ENCODE peak calls at places on chromosomes 4 and X, in four cellular contexts. N is stomach, Y is OCI-LY7, K is body of pancreas. T is an unnamed sample.

GRCh38 chrX:56738670-56739069 is 9.6 kb downstream of the NBDY start:
- DNase-seq in N (no peak), Y (no peak), K (no peak), T (no peak)

GRCh38 chr4:162727232-162727631 is 439.5 kb downstream of the NAF1 start:
- DNase-seq in N (peak; percentile 26), Y (no peak), K (no peak), T (peak; percentile 2)

GRCh38 chr4:60805500-60806313 is 394.4 kb upstream of the ADGRL3 start:
- DNase-seq in N (no peak), Y (peak; percentile 23), K (no peak), T (peak; percentile 4)

GRCh38 chr4:184812181-184812542 is 13.6 kb downstream of the ACSL1 start:
- DNase-seq in N (no peak), Y (no peak), K (no peak), T (no peak)

GRCh38 chr4:7506119-7506518 is 71.4 kb upstream of the PSAPL1 start:
- DNase-seq in N (no peak), Y (no peak), K (no peak), T (no peak)

GRCh38 chr4:182486895-182487294 is 243.7 kb downstream of the TENM3 start:
- DNase-seq in N (no peak), Y (no peak), K (no peak), T (no peak)

GRCh38 chrX:11193035-11193469 is 81.9 kb downstream of the HCCS start:
- DNase-seq in N (no peak), Y (no peak), K (no peak), T (no peak)

GRCh38 chr4:93759506-93759905 is 69.0 kb upstream of the ATOH1 start:
- DNase-seq in N (no peak), Y (no peak), K (no peak), T (no peak)

GRCh38 chr4:113952452-113953029 is 26.9 kb downstream of the ARSJ start:
- DNase-seq in N (no peak), Y (peak; percentile 50), K (no peak), T (peak; percentile 64)

GRCh38 chr4:1318488-1319213 is 28.4 kb upstream of the UVSSA start:
- DNase-seq in N (no peak), Y (no peak), K (no peak), T (no peak)

GRCh38 chr4:76305971-76306881 is at the start of gene STBD1:
- DNase-seq in N (peak; percentile 77), Y (no peak), K (peak; percentile 84), T (peak; percentile 41)

GRCh38 chr4:139560396-139561084 is 4.5 kb upstream of the SETD7 start:
- DNase-seq in N (no peak), Y (peak; percentile 86), K (no peak), T (peak; percentile 53)

GRCh38 chr4:158906073-158906472 is 137.2 kb downstream of the FNIP2 start:
- DNase-seq in N (no peak), Y (peak; percentile 58), K (no peak), T (peak; percentile 55)

GRCh38 chr4:151854731-151855130 is 93.9 kb upstream of the GATB start:
- DNase-seq in N (no peak), Y (no peak), K (no peak), T (no peak)

GRCh38 chr4:86247328-86247727 is 112.5 kb downstream of the MAPK10 start:
- DNase-seq in N (no peak), Y (no peak), K (no peak), T (no peak)

GRCh38 chrX:23292979-23293651 is 41.5 kb upstream of the PTCHD1 start:
- DNase-seq in N (no peak), Y (no peak), K (no peak), T (no peak)

GRCh38 chrX:152819732-152820131 is 10.8 kb downstream of the CETN2 start:
- DNase-seq in N (no peak), Y (no peak), K (no peak), T (no peak)

GRCh38 chr4:75514949-75515612 is 808 bp downstream of the THAP6 start:
- DNase-seq in N (no peak), Y (peak; percentile 47), K (no peak), T (peak; percentile 69)

GRCh38 chr4:109432203-109432602 is 1.4 kb upstream of the SEC24B start:
- DNase-seq in N (no peak), Y (no peak), K (no peak), T (no peak)

GRCh38 chr4:109433281-109434006 is at the start of gene SEC24B:
- DNase-seq in N (peak; percentile 91), Y (peak; percentile 89), K (peak; percentile 87), T (peak; percentile 93)

GRCh38 chr4:109434793-109435080 is 1.1 kb downstream of the SEC24B start:
- DNase-seq in N (no peak), Y (no peak), K (no peak), T (no peak)

GRCh38 chr4:109434007-109434792 is 585 bp downstream of the SEC24B start:
- DNase-seq in N (peak; percentile 46), Y (peak; percentile 33), K (peak; percentile 41), T (peak; percentile 26)

DNA sequence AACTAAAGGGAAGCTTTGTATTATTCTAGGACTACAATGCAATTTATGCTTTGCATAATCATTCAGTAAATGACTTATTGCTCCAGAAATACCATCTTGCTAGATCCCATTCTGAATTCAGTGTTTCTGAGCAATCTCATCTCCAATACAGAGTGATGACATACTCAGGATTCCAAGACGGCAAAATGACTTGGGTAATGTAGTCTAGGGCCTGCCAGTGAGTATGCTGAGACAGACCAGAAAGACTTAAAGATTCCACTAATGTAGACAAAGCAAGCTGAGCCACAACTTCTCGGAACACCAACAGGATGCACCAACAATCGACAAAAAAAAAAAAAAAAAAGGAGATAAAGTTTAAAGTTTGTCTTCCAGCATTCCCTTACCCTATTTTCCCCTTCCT is 939 bp upstream of the SEC24B start:
- DNase-seq in N (no peak), Y (peak; percentile 11), K (no peak), T (peak; percentile 12)
- H3K4me3 ChIP-seq in N (peak overlapping the region; percentile 88), Y (peak overlapping the region; percentile 93), K (no peak overlapping the region), T (peak overlapping the region; percentile 72)

GRCh38 chr4:5712517-5712916 is 1.5 kb downstream of the EVC start:
- DNase-seq in N (no peak), Y (no peak), K (no peak), T (peak; percentile 70)
- H3K4me3 ChIP-seq in N (no peak overlapping the region), Y (no peak overlapping the region), K (no peak overlapping the region), T (no peak overlapping the region)

GRCh38 chr4:2936773-2937145 is 26.4 kb downstream of the NOP14 start:
- DNase-seq in N (no peak), Y (peak; percentile 27), K (peak; percentile 35), T (peak; percentile 89)
- H3K4me3 ChIP-seq in N (no peak overlapping the region), Y (peak overlapping the region; percentile 98), K (no peak overlapping the region), T (peak overlapping the region; percentile 78)

GRCh38 chrX:120456973-120457372 is 12.1 kb downstream of the LAMP2 start:
- DNase-seq in N (no peak), Y (peak; percentile 75), K (no peak), T (peak; percentile 12)
- H3K4me3 ChIP-seq in N (no peak overlapping the region), Y (peak overlapping the region; percentile 56), K (no peak overlapping the region), T (no peak overlapping the region)

GRCh38 chr4:59770865-59771264 is 1429.3 kb upstream of the ADGRL3 start:
- DNase-seq in N (no peak), Y (no peak), K (no peak), T (no peak)

DNA sequence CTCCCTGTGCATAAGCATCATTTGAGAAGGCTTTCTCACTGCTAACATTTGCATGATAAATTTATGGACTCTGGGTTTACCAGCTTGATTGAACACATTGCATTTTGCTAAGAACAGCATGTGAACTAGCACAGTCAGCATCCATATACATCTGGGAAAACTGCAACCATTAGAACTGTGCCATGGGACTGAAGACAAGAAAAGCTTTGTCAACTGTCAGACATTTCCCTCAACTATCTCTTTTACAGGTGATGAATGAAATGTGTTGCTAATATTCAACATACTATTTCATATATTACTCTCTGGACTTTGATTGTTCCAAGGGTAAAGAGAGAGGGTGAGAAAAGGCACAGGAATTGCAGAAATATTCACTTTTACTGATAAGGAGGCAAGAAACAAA is 1427.4 kb upstream of the ADGRL3 start:
- DNase-seq in N (no peak), Y (no peak), K (no peak), T (no peak)
- H3K4me3 ChIP-seq in N (no peak overlapping the region), Y (no peak overlapping the region), K (no peak overlapping the region), T (no peak overlapping the region)

T was measured in GM12865.